ENCODE peak calls at places on chromosome 20, in six cellular contexts. H, X, D, R, M and S are unnamed samples.
A peak's percentile ranks its signal among the peaks of the same experiment; 100 is the strongest.

GRCh38 chr20:19275630-19276071 is 63.2 kb downstream of the SLC24A3 start:
- DNase-seq in R (peak; percentile 57), H (no peak), D (no peak), X (no peak), M (peak; percentile 86), S (no peak)

GRCh38 chr20:20371133-20371532 is 3.2 kb downstream of the INSM1 start:
- DNase-seq in R (no peak), D (no peak), M (no peak), X (no peak), H (no peak), S (no peak)

GRCh38 chr20:44137210-44137781 is 49.7 kb downstream of the JPH2 start:
- DNase-seq in X (peak; percentile 33), M (no peak), D (peak; percentile 88), H (no peak), R (no peak), S (peak; percentile 78)

GRCh38 chr20:56487216-56487615 is 18.8 kb downstream of the RTF2 start:
- DNase-seq in D (no peak), X (no peak), R (no peak), M (no peak), H (no peak), S (no peak)

GRCh38 chr20:4787069-4787468 is 65.4 kb downstream of the PRND start:
- DNase-seq in H (peak; percentile 21), D (peak; percentile 29), M (no peak), X (no peak), R (no peak), S (no peak)

GRCh38 chr20:62019881-62020492 is 45.7 kb downstream of the TAF4 start:
- DNase-seq in X (no peak), H (no peak), R (peak; percentile 42), M (no peak), D (no peak), S (no peak)

GRCh38 chr20:62364911-62365736 is 2.0 kb downstream of the LAMA5 start:
- DNase-seq in D (no peak), M (peak; percentile 56), X (peak; percentile 56), H (no peak), R (peak; percentile 41), S (no peak)

GRCh38 chr20:54382419-54382818 is 93.0 kb upstream of the DOK5 start:
- DNase-seq in X (no peak), R (no peak), D (no peak), M (no peak), H (no peak), S (no peak)

GRCh38 chr20:58466729-58467571 is 48.2 kb downstream of the APCDD1L start:
- DNase-seq in M (no peak), D (no peak), X (no peak), H (no peak), R (no peak), S (no peak)

GRCh38 chr20:41161886-41162285 is 24.5 kb downstream of the PLCG1 start:
- DNase-seq in M (no peak), R (no peak), H (no peak), X (no peak), D (no peak), S (no peak)

GRCh38 chr20:1774479-1774878 is 116.9 kb upstream of the SIRPG start:
- DNase-seq in D (no peak), H (no peak), X (no peak), M (no peak), R (no peak), S (no peak)

DNA sequence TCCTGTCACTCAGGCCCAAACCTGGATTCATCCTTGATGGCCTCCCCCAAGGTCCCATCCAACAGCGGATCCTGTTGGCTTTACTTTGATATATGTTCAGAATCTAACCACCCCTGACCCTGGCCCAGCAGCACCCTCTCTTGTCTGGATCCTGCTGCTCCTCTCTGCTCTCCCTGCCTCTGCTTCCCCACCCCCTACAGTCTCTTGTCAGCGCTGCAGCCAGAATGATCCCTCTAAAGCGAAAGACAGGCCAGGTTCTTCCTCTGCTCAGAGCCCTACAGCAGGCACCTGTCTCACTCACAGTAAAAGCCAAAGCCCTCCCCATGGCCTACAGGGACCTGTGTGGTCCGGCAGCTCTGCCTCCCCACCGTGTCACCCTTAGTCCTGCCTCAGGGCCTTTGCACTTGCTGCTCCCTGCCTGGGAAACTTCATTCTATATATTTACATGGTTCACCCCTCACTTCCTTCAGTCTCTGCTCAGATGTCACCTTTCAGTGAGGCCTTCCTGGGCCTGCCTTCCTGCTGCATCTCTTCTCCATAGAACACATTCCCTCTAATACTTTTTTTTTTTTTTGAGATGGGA is 37.4 kb upstream of the KCNB1 start:
- DNase-seq in X (no peak), H (no peak), D (no peak), R (no peak), M (no peak), S (no peak)
- TF ChIP-seq CTCF in X (no peak), H (no peak), D (no peak), R (no peak), M (no peak), S (no peak)

GRCh38 chr20:45918182-45918737 is 6.3 kb upstream of the PLTP start:
- DNase-seq in H (no peak), M (no peak), X (no peak), R (no peak), D (peak; percentile 6), S (no peak)
- H3K27ac ChIP-seq in H (no peak overlapping the region), M (peak overlapping the region; percentile 83), X (no peak overlapping the region), R (peak overlapping the region; percentile 28), D (peak overlapping the region; percentile 18), S (peak overlapping the region; percentile 1)

GRCh38 chr20:31496761-31497295 is 17.4 kb upstream of the HM13 start:
- DNase-seq in H (no peak), R (peak; percentile 32), M (no peak), X (no peak), D (no peak), S (no peak)

GRCh38 chr20:31497838-31498540 is 16.3 kb upstream of the HM13 start:
- DNase-seq in X (no peak), R (no peak), M (no peak), H (no peak), D (peak; percentile 42), S (no peak)

GRCh38 chr20:31505903-31506302 is 8.3 kb upstream of the HM13 start:
- DNase-seq in M (no peak), X (no peak), R (no peak), H (no peak), D (no peak), S (no peak)

DNA sequence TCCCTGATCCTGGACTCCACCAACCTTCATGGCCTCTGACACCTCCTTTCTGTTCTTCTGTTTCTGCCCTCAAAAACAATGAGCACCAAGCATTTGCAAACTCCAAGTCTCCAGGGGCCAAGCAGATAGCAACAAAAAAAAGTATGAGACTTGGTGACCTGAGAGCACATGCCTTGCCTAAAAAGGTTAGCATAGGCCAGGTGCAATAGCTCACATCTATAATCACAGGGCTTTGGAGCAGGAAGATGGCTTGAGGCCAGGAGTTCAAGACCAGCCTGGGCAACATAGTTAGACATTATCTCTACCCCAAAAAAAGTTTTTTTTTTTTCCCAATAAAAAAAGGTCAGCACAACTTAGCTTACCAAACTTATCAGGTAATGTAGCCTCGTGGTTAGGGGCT is 13.7 kb upstream of the HM13 start:
- DNase-seq in H (no peak), R (no peak), X (no peak), D (no peak), M (no peak), S (no peak)
- TF ChIP-seq CTCF in H (no peak), R (no peak), X (no peak), D (no peak), M (no peak), S (no peak)

GRCh38 chr20:51132286-51132810 is 109.4 kb upstream of the KCNG1 start:
- DNase-seq in X (no peak), H (no peak), R (no peak), M (no peak), D (peak; percentile 9), S (no peak)
- H3K27ac ChIP-seq in X (no peak overlapping the region), H (no peak overlapping the region), R (no peak overlapping the region), M (no peak overlapping the region), D (no peak overlapping the region), S (no peak overlapping the region)

GRCh38 chr20:48191200-48191599 is 405.9 kb upstream of the SULF2 start:
- DNase-seq in M (no peak), R (no peak), X (no peak), D (peak; percentile 59), H (no peak), S (peak; percentile 64)
- TF ChIP-seq CTCF in M (no peak), R (no peak), X (no peak), D (no peak), H (peak; percentile 19), S (no peak)

DNA sequence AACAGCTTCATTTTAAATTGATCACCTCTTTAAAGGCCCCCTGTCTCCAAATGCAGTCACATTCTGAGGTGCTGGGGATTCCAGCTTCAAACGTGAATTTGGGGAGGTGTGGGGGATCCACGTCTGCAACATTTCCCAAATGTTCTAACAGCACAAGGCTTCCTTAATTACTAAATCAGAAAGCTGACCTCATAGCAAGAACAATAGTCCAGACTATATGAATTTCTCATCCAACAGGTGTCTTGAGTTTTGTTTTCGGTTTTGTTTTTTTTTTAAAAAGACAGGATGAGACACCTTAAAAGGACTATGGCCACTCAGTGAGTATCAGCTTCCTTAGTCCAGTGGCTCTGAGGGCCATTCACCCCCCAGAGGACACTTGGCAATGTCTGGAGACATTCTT is 11.5 kb downstream of the ATP9A start:
- DNase-seq in X (no peak), D (no peak), M (no peak), H (no peak), R (no peak), S (no peak)
- H3K27ac ChIP-seq in X (no peak overlapping the region), D (no peak overlapping the region), M (peak overlapping the region; percentile 49), H (no peak overlapping the region), R (no peak overlapping the region), S (no peak overlapping the region)

GRCh38 chr20:458766-459165 is 3.6 kb downstream of the TBC1D20 start:
- DNase-seq in H (no peak), M (no peak), R (no peak), D (no peak), X (no peak), S (no peak)

GRCh38 chr20:460707-461106 is 1.6 kb downstream of the TBC1D20 start:
- DNase-seq in X (no peak), H (peak; percentile 17), D (peak; percentile 12), R (peak; percentile 50), M (no peak), S (peak; percentile 35)

GRCh38 chr20:460180-460579 is 2.2 kb downstream of the TBC1D20 start:
- DNase-seq in R (no peak), H (no peak), X (no peak), M (no peak), D (no peak), S (no peak)

GRCh38 chr20:461254-462198 is 807 bp downstream of the TBC1D20 start:
- DNase-seq in M (peak; percentile 51), X (peak; percentile 57), R (peak; percentile 60), H (peak; percentile 56), D (peak; percentile 60), S (peak; percentile 62)

GRCh38 chr20:462199-462991 is at the start of gene TBC1D20:
- DNase-seq in H (peak; percentile 81), X (peak; percentile 89), D (peak; percentile 80), M (peak; percentile 88), R (peak; percentile 90), S (peak; percentile 94)
- TF ChIP-seq CTCF in H (peak; percentile 35), X (peak; percentile 58), D (peak; percentile 14), M (no peak), R (peak; percentile 35), S (no peak)

GRCh38 chr20:35662541-35662940 is 2.2 kb downstream of the CPNE1 start:
- DNase-seq in M (no peak), H (no peak), X (no peak), R (no peak), D (no peak), S (no peak)
- H3K27ac ChIP-seq in M (peak overlapping the region; percentile 49), H (peak overlapping the region; percentile 89), X (no peak overlapping the region), R (no peak overlapping the region), D (no peak overlapping the region), S (no peak overlapping the region)

GRCh38 chr20:32761831-32762753 is at the start of gene DNMT3B:
- DNase-seq in R (peak; percentile 88), H (peak; percentile 49), D (peak; percentile 79), M (peak; percentile 80), X (peak; percentile 84), S (peak; percentile 85)
- TF ChIP-seq CTCF in R (peak; percentile 35), H (peak; percentile 9), D (no peak), M (no peak), X (peak; percentile 53), S (no peak)